ENCODE peak calls at places on chromosomes 2 and 18, in five cellular contexts. I is NCI-H1092, Y is foreskin melanocyte, W is OCI-LY7, U is AG09319. H is an unnamed sample.

GRCh38 chr2:236720974-236721600 is 151.5 kb downstream of the ACKR3 start:
- DNase-seq in I (peak; percentile 68), U (no peak), W (no peak), Y (no peak), H (no peak)

GRCh38 chr2:151315381-151315903 is 26.0 kb upstream of the NMI start:
- DNase-seq in U (no peak), W (no peak), Y (no peak), I (no peak), H (no peak)

GRCh38 chr2:212381428-212382102 is 157.0 kb downstream of the ERBB4 start:
- DNase-seq in I (no peak), U (no peak), W (no peak), Y (no peak), H (no peak)

GRCh38 chr2:68889500-68889899 is 18.3 kb upstream of the BMP10 start:
- DNase-seq in Y (no peak), W (no peak), U (no peak), I (no peak), H (no peak)

GRCh38 chr2:229780856-229781773 is 66.8 kb upstream of the DNER start:
- DNase-seq in U (peak; percentile 24), Y (peak; percentile 36), W (peak; percentile 53), I (peak; percentile 1), H (no peak)

GRCh38 chr2:159941729-159942128 is 120.7 kb downstream of the PLA2R1 start:
- DNase-seq in U (no peak), I (no peak), Y (no peak), W (no peak), H (no peak)

GRCh38 chr2:95380731-95381130 is 21.8 kb upstream of the FAHD2A start:
- DNase-seq in U (no peak), W (no peak), I (no peak), Y (no peak), H (no peak)

GRCh38 chr2:119333360-119333759 is 33.3 kb downstream of the C2orf76 start:
- DNase-seq in Y (no peak), W (no peak), U (no peak), I (no peak), H (no peak)

GRCh38 chr2:213188971-213189899 is 37.8 kb upstream of the IKZF2 start:
- DNase-seq in W (no peak), U (no peak), Y (peak; percentile 89), I (no peak), H (no peak)

GRCh38 chr2:85997016-85997970 is 108.4 kb downstream of the POLR1A start:
- DNase-seq in W (no peak), U (peak; percentile 36), Y (peak; percentile 73), I (no peak), H (no peak)

GRCh38 chr2:54666131-54666637 is 57.3 kb upstream of the EML6 start:
- DNase-seq in Y (peak; percentile 48), I (no peak), U (no peak), W (no peak), H (no peak)

GRCh38 chr18:11669271-11669947 is 19.7 kb upstream of the GNAL start:
- DNase-seq in U (no peak), Y (no peak), W (no peak), I (no peak), H (no peak)

GRCh38 chr2:14524041-14524802 is 108.3 kb upstream of the LRATD1 start:
- DNase-seq in Y (no peak), W (no peak), I (no peak), U (peak; percentile 42), H (no peak)

GRCh38 chr2:10914272-10914693 is 2.5 kb downstream of the KCNF1 start:
- DNase-seq in U (no peak), I (no peak), Y (no peak), W (no peak), H (peak; percentile 54)

GRCh38 chr18:56221195-56222065 is 417.0 kb downstream of the TXNL1 start:
- DNase-seq in U (no peak), Y (no peak), I (no peak), W (no peak), H (no peak)

GRCh38 chr2:165815742-165816141 is 21.7 kb upstream of the GALNT3 start:
- DNase-seq in Y (no peak), I (no peak), U (no peak), W (peak; percentile 29), H (no peak)

GRCh38 chr2:43185146-43185545 is 41.3 kb downstream of the ZFP36L2 start:
- DNase-seq in U (no peak), I (no peak), W (no peak), Y (no peak), H (no peak)

GRCh38 chr2:230256735-230257332 is 31.3 kb downstream of the SP140 start:
- DNase-seq in U (no peak), Y (no peak), I (no peak), W (no peak), H (no peak)

H was measured in left colon.